ENCODE peak calls at places on chromosomes 5 and 9, in eight cellular contexts. E is kidney; Q is head of caudate nucleus; J is AG04449; V is choroid plexus epithelial cell; W is brain microvascular endothelial cell; A is activated B cell treated with CpG ODN at 0.5 μM for 24 hours; T is stimulated activated CD4-positive, alpha-beta T cell treated with anti-CD3 and anti-CD28 coated beads, Interleukin-4, amount 100 ng/mL, for 48 hours. Z is an unnamed sample.

GRCh38 chr9:22117511-22118388 is 108.6 kb upstream of the CDKN2B start:
- DNase-seq in E (no peak), Q (no peak), J (no peak), V (peak; percentile 90), W (peak; percentile 84), A (no peak), T (no peak), Z (no peak)

GRCh38 chr5:154440540-154440939 is 5.3 kb upstream of the SAP30L start:
- DNase-seq in E (no peak), Q (no peak), J (no peak), V (no peak), W (no peak), A (no peak), T (no peak), Z (no peak)

GRCh38 chr9:69385474-69386091 is 60.6 kb downstream of the ENTREP1 start:
- DNase-seq in E (no peak), Q (no peak), J (no peak), V (no peak), W (no peak), A (no peak), T (no peak), Z (no peak)

GRCh38 chr9:138072161-138072842 is 194.7 kb downstream of the CACNA1B start:
- DNase-seq in E (peak; percentile 64), Q (peak; percentile 48), J (no peak), V (no peak), W (no peak), A (peak; percentile 6), T (no peak), Z (no peak)

GRCh38 chr9:135379540-135380267 is 99.9 kb upstream of the PPP1R26 start:
- DNase-seq in E (no peak), Q (no peak), J (no peak), V (no peak), W (no peak), A (no peak), T (no peak), Z (no peak)

GRCh38 chr9:70257991-70258691 is 637 bp upstream of the SMC5 start:
- DNase-seq in E (peak; percentile 91), Q (peak; percentile 62), J (no peak), V (peak; percentile 62), W (peak; percentile 34), A (no peak), T (peak; percentile 6), Z (peak; percentile 1)

GRCh38 chr9:120791161-120791560 is 2.1 kb downstream of the FBXW2 start:
- DNase-seq in E (no peak), Q (no peak), J (no peak), V (no peak), W (no peak), A (no peak), T (no peak), Z (no peak)

GRCh38 chr5:102858808-102859207 is 103.7 kb downstream of the PAM start:
- DNase-seq in E (no peak), Q (no peak), J (no peak), V (peak; percentile 36), W (peak; percentile 56), A (no peak), T (no peak), Z (no peak)

GRCh38 chr9:14608521-14608920 is 84.7 kb downstream of the ZDHHC21 start:
- DNase-seq in E (no peak), Q (no peak), J (no peak), V (no peak), W (no peak), A (no peak), T (no peak), Z (no peak)

GRCh38 chr5:157476699-157477408 is 16.8 kb downstream of the NIPAL4 start:
- DNase-seq in E (no peak), Q (peak; percentile 85), J (peak; percentile 29), V (peak; percentile 87), W (peak; percentile 73), A (no peak), T (no peak), Z (no peak)

GRCh38 chr5:38929838-38930237 is 84.0 kb downstream of the OSMR start:
- DNase-seq in E (no peak), Q (no peak), J (no peak), V (no peak), W (no peak), A (no peak), T (no peak), Z (no peak)

Z was measured in GM12892.